ENCODE peak calls at places on chromosomes 4 and X, in seven cellular contexts. V is stimulated activated CD4-positive, alpha-beta T cell treated with anti-CD3 and anti-CD28 coated beads, Interleukin-1b, Interleukin-23, amount 100 ng/mL, for 1 hour; D is mucosa of gallbladder; A is A549; Z is T-helper 1 cell; B is adipocyte; M is endothelial cell. F is an unnamed sample.

GRCh38 chr4:24747234-24747975 is 48.0 kb upstream of the SOD3 start:
- DNase-seq in V (no peak), D (no peak), A (no peak), Z (no peak), B (no peak), M (no peak), F (no peak)

GRCh38 chr4:6426571-6427438 is 45.6 kb downstream of the PPP2R2C start:
- DNase-seq in V (no peak), D (no peak), A (no peak), Z (no peak), B (no peak), M (no peak), F (no peak)

GRCh38 chr4:87884976-87885574 is 52.3 kb downstream of the MEPE start:
- DNase-seq in V (no peak), D (no peak), A (no peak), Z (no peak), B (no peak), M (no peak), F (no peak)

GRCh38 chr4:11120435-11120834 is 308.3 kb downstream of the HS3ST1 start:
- DNase-seq in V (no peak), D (no peak), A (no peak), Z (no peak), B (no peak), M (no peak), F (no peak)

GRCh38 chr4:90798948-90799347 is 671.8 kb downstream of the CCSER1 start:
- DNase-seq in V (no peak), D (no peak), A (no peak), Z (no peak), B (no peak), M (no peak), F (no peak)

GRCh38 chrX:121356850-121357171 is 309.4 kb downstream of the GLUD2 start:
- DNase-seq in V (no peak), D (no peak), A (no peak), Z (no peak), B (no peak), M (no peak), F (no peak)

GRCh38 chr4:38005637-38006036 is 45.4 kb downstream of the PTTG2 start:
- DNase-seq in V (no peak), D (no peak), A (no peak), Z (no peak), B (no peak), M (no peak), F (no peak)

GRCh38 chrX:151753313-151754041 is 18.9 kb downstream of the CNGA2 start:
- DNase-seq in V (no peak), D (peak), A (peak), Z (no peak), B (peak), M (peak), F (peak)

GRCh38 chr4:154467886-154468285 is 23.7 kb downstream of the DCHS2 start:
- DNase-seq in V (no peak), D (no peak), A (no peak), Z (no peak), B (no peak), M (no peak), F (no peak)

GRCh38 chr4:101956068-101956805 is 165.7 kb downstream of the BANK1 start:
- DNase-seq in V (no peak), D (no peak), A (no peak), Z (no peak), B (no peak), M (peak), F (no peak)

GRCh38 chrX:32933548-32933947 is 277.8 kb downstream of the DMD start:
- DNase-seq in V (no peak), D (no peak), A (no peak), Z (no peak), B (no peak), M (no peak), F (no peak)

GRCh38 chrX:133412246-133412645 is 3.0 kb downstream of the GPC4 start:
- DNase-seq in V (no peak), D (no peak), A (no peak), Z (no peak), B (peak), M (no peak), F (peak)

GRCh38 chrX:20320461-20321159 is 53.9 kb upstream of the RPS6KA3 start:
- DNase-seq in V (no peak), D (no peak), A (no peak), Z (no peak), B (peak), M (no peak), F (no peak)

GRCh38 chrX:37943554-37943953 is 62.8 kb upstream of the SYTL5 start:
- DNase-seq in V (no peak), D (no peak), A (no peak), Z (no peak), B (peak), M (no peak), F (no peak)

GRCh38 chr4:89204624-89205023 is 93.3 kb downstream of the TIGD2 start:
- DNase-seq in V (no peak), D (no peak), A (peak), Z (no peak), B (peak), M (no peak), F (no peak)

GRCh38 chrX:135977611-135978010 is 3.8 kb upstream of the MMGT1 start:
- DNase-seq in V (no peak), D (no peak), A (peak), Z (no peak), B (peak), M (no peak), F (peak)

GRCh38 chr4:24370421-24370820 is 213.9 kb downstream of the DHX15 start:
- DNase-seq in V (no peak), D (no peak), A (no peak), Z (no peak), B (no peak), M (no peak), F (no peak)

GRCh38 chr4:115360441-115360840 is 247.0 kb upstream of the NDST4 start:
- DNase-seq in V (no peak), D (no peak), A (no peak), Z (no peak), B (no peak), M (no peak), F (no peak)

GRCh38 chrX:129842510-129843208 is 1.0 kb downstream of the ZDHHC9 start:
- DNase-seq in V (no peak), D (peak), A (peak), Z (no peak), B (peak), M (peak), F (peak)

GRCh38 chrX:131747173-131747572 is 203.3 kb downstream of the OR13H1 start:
- DNase-seq in V (no peak), D (peak), A (peak), Z (no peak), B (peak), M (no peak), F (no peak)

GRCh38 chrX:151970661-151971060 is 3.8 kb downstream of the GABRE start:
- DNase-seq in V (no peak), D (peak), A (peak), Z (no peak), B (peak), M (no peak), F (peak)

GRCh38 chr4:153083447-153083921 is 120.8 kb upstream of the TRIM2 start:
- DNase-seq in V (no peak), D (peak), A (peak), Z (no peak), B (peak), M (peak), F (peak)

GRCh38 chrX:2498781-2499302 is 1.9 kb downstream of the DHRSX start:
- DNase-seq in V (no peak), D (no peak), A (peak), Z (no peak), B (peak), M (no peak), F (peak)

GRCh38 chrX:76796311-76796710 is 368.8 kb downstream of the MAGEE1 start:
- DNase-seq in V (no peak), D (no peak), A (peak), Z (no peak), B (no peak), M (no peak), F (no peak)

GRCh38 chr4:4888695-4889094 is 29.2 kb downstream of the MSX1 start:
- DNase-seq in V (no peak), D (no peak), A (no peak), Z (no peak), B (no peak), M (no peak), F (no peak)